ENCODE peak calls at places on chromosomes 6 and 20, in six cellular contexts. K, U, P, I, H and Q are unnamed samples.

GRCh38 chr6:25312703-25313102 is 33.5 kb downstream of the CARMIL1 start:
- DNase-seq in I (no peak), U (peak; percentile 73), H (peak; percentile 36), K (no peak), P (no peak), Q (no peak)

GRCh38 chr6:151497935-151498726 is 4.3 kb downstream of the CCDC170 start:
- DNase-seq in U (peak; percentile 11), H (no peak), I (no peak), K (no peak), P (no peak), Q (no peak)

GRCh38 chr6:153927867-153928266 is 111.2 kb upstream of the OPRM1 start:
- DNase-seq in I (no peak), K (no peak), U (peak; percentile 3), P (no peak), H (no peak), Q (no peak)

GRCh38 chr6:21437583-21437982 is 156.0 kb upstream of the SOX4 start:
- DNase-seq in U (no peak), K (no peak), P (no peak), I (no peak), H (no peak), Q (no peak)

GRCh38 chr6:79057746-79058145 is 20.3 kb downstream of the PHIP start:
- DNase-seq in U (no peak), P (no peak), H (no peak), K (no peak), I (no peak), Q (no peak)

GRCh38 chr20:32984631-32985354 is 19.4 kb downstream of the SUN5 start:
- DNase-seq in P (no peak), H (no peak), U (no peak), K (no peak), I (no peak), Q (no peak)

GRCh38 chr6:122712864-122713612 is 66.5 kb upstream of the FABP7 start:
- DNase-seq in K (no peak), P (no peak), U (no peak), H (no peak), I (no peak), Q (no peak)

GRCh38 chr6:73942581-73942980 is 246.6 kb downstream of the CD109 start:
- DNase-seq in P (no peak), H (no peak), K (no peak), I (no peak), U (peak; percentile 89), Q (no peak)

GRCh38 chr6:28771401-28772267 is 152.2 kb downstream of the TRIM27 start:
- DNase-seq in P (no peak), U (no peak), I (no peak), H (no peak), K (no peak), Q (no peak)

GRCh38 chr6:170020041-170020583 is 268.7 kb downstream of the ERMARD start:
- DNase-seq in K (no peak), H (no peak), U (no peak), P (no peak), I (no peak), Q (no peak)